ENCODE peak calls at places on chromosomes 5 and 9, in four cellular contexts. A, K, M and S are unnamed samples.

GRCh38 chr5:146203872-146204192 is 427 bp downstream of the RBM27 start:
- DNase-seq in A (no peak), M (no peak), K (no peak), S (no peak)

GRCh38 chr5:176578391-176578808 is 29.3 kb downstream of the CDHR2 start:
- DNase-seq in A (peak; percentile 45), K (peak; percentile 87), M (no peak), S (peak; percentile 36)

GRCh38 chr5:410911-411517 is 32.0 kb upstream of the EXOC3 start:
- DNase-seq in M (no peak), K (no peak), A (no peak), S (no peak)

GRCh38 chr5:141617682-141618029 is 1.1 kb downstream of the DIAPH1 start:
- DNase-seq in A (no peak), K (peak; percentile 39), M (no peak), S (no peak)

GRCh38 chr5:168707646-168708300 is 128.6 kb upstream of the PANK3 start:
- DNase-seq in M (no peak), A (no peak), K (no peak), S (no peak)

GRCh38 chr9:21549251-21549765 is 67.2 kb upstream of the IFNE start:
- DNase-seq in K (peak; percentile 89), A (no peak), M (no peak), S (no peak)

GRCh38 chr5:62460578-62460983 is 48.0 kb downstream of the IPO11 start:
- DNase-seq in K (peak; percentile 45), A (peak; percentile 35), M (no peak), S (no peak)

GRCh38 chr5:80069251-80069650 is 34.1 kb downstream of the THBS4 start:
- DNase-seq in A (no peak), M (no peak), K (no peak), S (no peak)

GRCh38 chr9:128720841-128721486 is 3.0 kb downstream of the ZDHHC12 start:
- DNase-seq in A (no peak), M (no peak), K (no peak), S (no peak)

GRCh38 chr5:74035521-74035937 is 409.5 kb downstream of the ARHGEF28 start:
- DNase-seq in K (peak; percentile 64), A (peak; percentile 49), M (no peak), S (no peak)

GRCh38 chr5:154757647-154758406 is 2.6 kb downstream of the LARP1 start:
- DNase-seq in K (peak; percentile 86), M (no peak), A (no peak), S (peak; percentile 55)

GRCh38 chr9:29647451-29647850 is 2074.2 kb upstream of the C9orf72 start:
- DNase-seq in A (no peak), K (no peak), M (no peak), S (no peak)

GRCh38 chr5:93078082-93079038 is 502.7 kb downstream of the NR2F1-AS1 start:
- DNase-seq in K (peak; percentile 86), M (no peak), A (peak; percentile 98), S (no peak)

GRCh38 chr5:74326571-74327338 is 313.8 kb downstream of the ENC1 start:
- DNase-seq in K (peak; percentile 93), A (peak; percentile 51), M (no peak), S (peak; percentile 59)

GRCh38 chr9:68653141-68653595 is 51.9 kb upstream of the PIP5K1B start:
- DNase-seq in A (no peak), M (no peak), K (no peak), S (no peak)

GRCh38 chr5:180007582-180007981 is 64.0 kb downstream of the RNF130 start:
- DNase-seq in A (no peak), M (no peak), K (no peak), S (no peak)

GRCh38 chr9:88694625-88695024 is 159.6 kb downstream of the NXNL2 start:
- DNase-seq in M (no peak), A (no peak), K (no peak), S (no peak)

GRCh38 chr5:90934091-90934719 is 375.6 kb downstream of the ADGRV1 start:
- DNase-seq in K (peak; percentile 6), M (no peak), A (no peak), S (no peak)

GRCh38 chr5:125798311-125798710 is 624.9 kb upstream of the GRAMD2B start:
- DNase-seq in M (no peak), A (no peak), K (peak; percentile 59), S (no peak)

GRCh38 chr5:18553269-18553668 is 919.0 kb downstream of the TAF11L14 start:
- DNase-seq in K (peak; percentile 90), M (no peak), A (no peak), S (no peak)

GRCh38 chr5:174229640-174230350 is 184.3 kb downstream of the NSG2 start:
- DNase-seq in K (no peak), M (no peak), A (no peak), S (no peak)

GRCh38 chr9:113568081-113568435 is 104.5 kb downstream of the RGS3 start:
- DNase-seq in A (no peak), K (no peak), M (no peak), S (no peak)

GRCh38 chr5:35081134-35081533 is 33.4 kb upstream of the AGXT2 start:
- DNase-seq in M (no peak), K (no peak), A (no peak), S (no peak)

GRCh38 chr9:74336161-74336560 is 161.0 kb upstream of the RORB start:
- DNase-seq in A (no peak), K (no peak), M (no peak), S (no peak)

GRCh38 chr5:123819401-123819800 is 307.4 kb downstream of the CSNK1G3 start:
- DNase-seq in K (no peak), M (no peak), A (no peak), S (no peak)

DNA sequence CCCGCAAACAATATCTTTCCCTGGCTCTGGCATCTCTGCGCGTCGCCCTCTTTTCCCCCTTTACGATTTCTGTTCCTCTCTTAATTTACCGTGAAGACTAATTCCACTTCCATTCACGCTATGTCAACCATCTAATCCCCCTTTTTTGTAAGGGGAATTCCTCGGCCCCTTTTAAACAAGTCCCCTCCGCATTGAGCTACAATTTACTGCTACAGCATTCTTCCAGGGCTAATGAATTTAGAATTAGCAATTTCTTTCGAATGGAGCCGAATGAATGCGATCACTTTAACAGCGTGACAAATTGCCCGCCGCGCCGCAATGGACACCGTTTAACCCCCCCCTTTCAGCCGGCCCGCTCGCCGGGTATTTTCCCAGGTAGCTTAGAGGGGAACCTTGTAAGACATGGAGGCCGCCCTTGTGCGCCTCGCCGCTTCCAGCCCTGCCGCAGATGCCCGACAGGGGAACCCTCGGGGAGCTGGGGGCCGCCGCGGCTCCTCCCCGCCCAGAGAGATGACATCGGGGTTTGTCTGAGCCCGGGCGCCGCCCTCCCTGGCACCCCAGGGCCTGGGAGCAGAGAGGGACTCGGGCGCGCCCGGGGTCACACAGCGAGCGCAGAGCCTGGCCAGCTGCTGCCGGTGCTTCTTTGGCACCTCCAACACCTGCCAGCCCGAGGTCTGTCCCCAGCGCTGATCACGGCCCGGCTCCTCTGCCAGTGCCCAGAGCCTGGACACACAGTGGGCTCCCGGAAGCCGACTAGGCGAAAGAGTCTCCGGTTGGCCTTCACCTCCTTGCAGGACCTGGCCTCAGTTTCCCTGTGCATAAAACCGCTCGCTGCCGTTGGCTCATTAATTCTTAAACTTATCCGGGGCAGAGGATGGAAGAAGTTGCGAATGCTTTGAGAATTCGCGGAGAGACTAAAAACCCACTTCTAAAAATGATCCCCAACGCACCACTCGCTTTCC is 1.3 kb downstream of the PRDM12 start:
- DNase-seq in K (no peak), A (no peak), M (no peak), S (no peak)
- TF ChIP-seq CTCF in K (no peak), A (no peak), M (no peak), S (no peak)

GRCh38 chr5:140043508-140043872 is 391 bp upstream of the NRG2 start:
- DNase-seq in K (no peak), A (no peak), M (no peak), S (no peak)
- TF ChIP-seq CTCF in K (no peak), A (no peak), M (no peak), S (no peak)

DNA sequence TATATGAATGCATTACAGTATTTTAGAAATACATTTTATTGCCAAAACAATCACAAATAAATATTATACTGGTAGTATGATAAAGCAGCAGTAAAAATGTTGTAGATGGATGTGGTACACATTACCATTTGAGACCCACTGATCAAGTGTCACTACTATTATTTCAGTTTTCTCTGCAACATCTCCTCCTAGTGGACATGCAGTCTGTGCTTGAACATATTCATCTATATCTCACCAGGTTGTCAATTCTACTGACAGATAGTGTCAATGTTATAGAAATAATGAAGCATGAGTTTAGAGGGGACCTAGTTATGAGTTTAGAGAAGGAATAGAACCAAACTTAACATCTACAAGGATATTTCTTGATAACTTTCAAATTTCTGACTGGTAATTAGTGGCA is 39.2 kb upstream of the ELOVL7 start:
- DNase-seq in K (peak; percentile 34), M (no peak), A (peak; percentile 29), S (no peak)
- TF ChIP-seq CTCF in K (peak; percentile 52), M (no peak), A (peak; percentile 69), S (no peak)

DNA sequence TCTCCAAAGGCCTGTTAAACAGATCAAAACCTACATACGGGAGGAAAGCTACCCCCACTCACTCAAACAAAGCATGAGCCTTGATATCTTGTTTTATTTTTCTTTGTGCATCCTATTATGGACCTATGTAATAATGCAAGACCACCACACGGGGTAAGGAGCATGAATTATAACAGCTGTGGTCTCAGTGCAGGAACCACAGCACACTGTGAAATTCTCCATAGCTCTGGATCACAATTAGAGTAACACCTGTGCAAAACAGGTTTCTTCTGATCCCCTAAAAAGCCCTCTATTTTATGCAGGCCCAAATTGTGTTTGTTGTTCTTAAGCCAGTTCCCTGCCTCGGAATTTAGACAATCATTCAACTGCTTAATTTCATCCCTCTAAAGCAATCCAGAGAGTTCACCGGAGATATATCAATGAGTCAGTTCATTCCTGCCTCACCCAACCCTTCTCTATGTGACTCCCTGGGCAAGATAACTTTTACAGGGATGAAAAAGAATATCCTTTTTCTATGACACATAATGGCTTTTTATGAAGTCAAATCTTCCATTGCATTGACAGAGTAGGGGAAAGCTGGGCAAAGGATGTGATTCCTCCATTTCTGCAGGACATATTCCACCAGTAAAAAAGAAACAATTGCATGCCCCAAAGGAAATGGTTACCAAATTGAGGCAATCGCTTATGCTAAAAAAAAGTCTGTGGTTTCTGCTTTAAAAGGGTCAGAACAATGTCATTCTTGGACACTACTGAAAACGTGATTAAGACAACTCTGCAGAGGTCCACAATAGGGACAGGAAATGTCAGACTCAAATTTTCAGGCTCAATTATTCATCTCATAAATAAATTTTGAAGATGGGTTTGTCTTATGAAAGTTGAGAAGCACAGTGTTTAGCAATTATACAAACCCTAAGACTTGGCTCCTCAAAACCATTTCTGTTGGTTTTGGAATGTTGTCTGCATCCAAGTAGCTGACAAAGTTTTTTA is 41.6 kb upstream of the FST start:
- DNase-seq in M (no peak), A (no peak), K (peak; percentile 58), S (no peak)
- TF ChIP-seq CTCF in M (no peak), A (no peak), K (no peak), S (no peak)